ENCODE peak calls at places on chromosomes 12 and 14, in six cellular contexts. B is neural progenitor cell, Z is fibroblast of mammary gland, O is fibroblast of pulmonary artery, V is fibroblast of lung, A is IMR-90. J is an unnamed sample.

GRCh38 chr14:46490150-46490769 is 161.3 kb downstream of the RPL10L start:
- DNase-seq in Z (no peak), B (peak; percentile 57), V (no peak), O (no peak), A (no peak), J (no peak)

GRCh38 chr12:11650279-11650696 is 814 bp downstream of the ETV6 start:
- DNase-seq in Z (no peak), O (no peak), V (no peak), B (peak; percentile 79), A (no peak), J (no peak)

GRCh38 chr14:53048631-53049030 is 97.8 kb upstream of the FERMT2 start:
- DNase-seq in Z (no peak), O (no peak), A (no peak), B (no peak), V (no peak), J (no peak)

GRCh38 chr12:70840966-70841365 is 79.6 kb downstream of the PTPRR start:
- DNase-seq in O (no peak), Z (peak; percentile 52), A (no peak), B (no peak), V (no peak), J (no peak)

GRCh38 chr12:57046947-57047890 is 2.7 kb downstream of the MYO1A start:
- DNase-seq in V (no peak), B (no peak), A (no peak), O (no peak), Z (no peak), J (no peak)

GRCh38 chr12:20000229-20000869 is 368.0 kb upstream of the PDE3A start:
- DNase-seq in O (peak; percentile 39), V (no peak), B (no peak), A (no peak), Z (no peak), J (no peak)

GRCh38 chr12:46266869-46267617 is 1.8 kb downstream of the SLC38A1 start:
- DNase-seq in Z (peak; percentile 43), A (peak; percentile 64), O (peak; percentile 73), V (peak; percentile 69), B (peak; percentile 82), J (peak; percentile 68)

GRCh38 chr14:59582161-59582560 is 5.5 kb upstream of the CCDC175 start:
- DNase-seq in A (no peak), V (no peak), B (no peak), O (no peak), Z (no peak), J (peak; percentile 8)

GRCh38 chr12:106171117-106171750 is 32.5 kb upstream of the NUAK1 start:
- DNase-seq in B (no peak), Z (no peak), O (no peak), V (no peak), A (peak; percentile 8), J (no peak)

GRCh38 chr12:46560078-46560477 is 187.5 kb upstream of the SLC38A2 start:
- DNase-seq in A (no peak), B (no peak), Z (no peak), V (no peak), O (no peak), J (no peak)

GRCh38 chr12:1083086-1083887 is 92.3 kb downstream of the ERC1 start:
- DNase-seq in Z (peak; percentile 56), B (peak; percentile 45), O (peak; percentile 41), A (no peak), V (no peak), J (peak; percentile 50)

GRCh38 chr14:105647784-105648608 is 121.6 kb downstream of the TMEM121 start:
- DNase-seq in B (no peak), O (no peak), A (no peak), V (no peak), Z (no peak), J (no peak)
- H3K4me3 ChIP-seq in B (no peak overlapping the region), O (no peak overlapping the region), A (no peak overlapping the region), V (no peak overlapping the region), Z (no peak overlapping the region), J (no peak overlapping the region)

DNA sequence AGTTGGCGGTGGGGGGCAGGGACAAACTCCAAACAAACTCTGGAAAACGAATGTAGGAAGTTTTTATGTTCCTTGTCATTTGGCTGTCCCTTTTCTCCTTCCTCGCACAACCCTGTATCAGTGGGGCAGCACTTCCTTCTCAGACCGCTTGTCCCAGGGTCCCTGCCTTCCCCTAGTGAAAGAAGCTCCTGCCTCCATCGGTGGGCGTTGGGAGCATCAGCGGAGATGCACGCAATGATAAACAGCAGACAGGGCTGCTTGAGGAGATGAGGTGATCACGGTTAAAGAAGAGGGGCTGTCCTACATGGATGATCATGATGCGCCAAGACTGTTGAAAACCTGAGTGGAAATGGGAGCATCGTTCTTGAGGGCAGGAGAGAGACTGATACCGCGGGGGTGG is 620 bp downstream of the C1S start:
- DNase-seq in A (no peak), O (no peak), Z (peak; percentile 18), V (no peak), B (no peak), J (no peak)
- H3K4me3 ChIP-seq in A (peak overlapping the region; percentile 44), O (peak overlapping the region; percentile 61), Z (peak overlapping the region; percentile 60), V (peak overlapping the region; percentile 59), B (no peak overlapping the region), J (no peak overlapping the region)

GRCh38 chr14:99271951-99272668 is at the start of gene BCL11B:
- DNase-seq in A (peak; percentile 66), V (peak; percentile 82), O (peak; percentile 87), B (peak; percentile 71), Z (peak; percentile 71), J (peak; percentile 84)

GRCh38 chr14:99273724-99274345 is 1.8 kb upstream of the BCL11B start:
- DNase-seq in A (no peak), O (no peak), Z (no peak), B (no peak), V (no peak), J (no peak)

GRCh38 chr14:99273025-99273723 is 1.2 kb upstream of the BCL11B start:
- DNase-seq in A (no peak), O (no peak), V (no peak), Z (no peak), B (peak; percentile 68), J (no peak)

GRCh38 chr14:99271288-99271941 is 582 bp downstream of the BCL11B start:
- DNase-seq in V (no peak), B (no peak), O (no peak), A (no peak), Z (no peak), J (no peak)

GRCh38 chr14:99272669-99273024 is 650 bp upstream of the BCL11B start:
- DNase-seq in B (no peak), V (no peak), O (no peak), Z (no peak), A (no peak), J (no peak)
- H3K4me3 ChIP-seq in B (peak overlapping the region; percentile 75), V (peak overlapping the region; percentile 27), O (peak overlapping the region; percentile 58), Z (no peak overlapping the region), A (no peak overlapping the region), J (peak overlapping the region; percentile 46)

GRCh38 chr12:125079943-125080645 is 14.9 kb downstream of the AACS start:
- DNase-seq in O (peak; percentile 16), V (peak; percentile 45), A (no peak), Z (peak; percentile 71), B (no peak), J (no peak)
- H3K4me3 ChIP-seq in O (no peak overlapping the region), V (no peak overlapping the region), A (no peak overlapping the region), Z (no peak overlapping the region), B (no peak overlapping the region), J (no peak overlapping the region)

GRCh38 chr12:94140556-94140955 is 7.8 kb upstream of the PLXNC1 start:
- DNase-seq in V (no peak), B (peak; percentile 49), A (peak; percentile 10), O (peak; percentile 38), Z (peak; percentile 30), J (no peak)
- H3K4me3 ChIP-seq in V (no peak overlapping the region), B (no peak overlapping the region), A (no peak overlapping the region), O (no peak overlapping the region), Z (no peak overlapping the region), J (no peak overlapping the region)

DNA sequence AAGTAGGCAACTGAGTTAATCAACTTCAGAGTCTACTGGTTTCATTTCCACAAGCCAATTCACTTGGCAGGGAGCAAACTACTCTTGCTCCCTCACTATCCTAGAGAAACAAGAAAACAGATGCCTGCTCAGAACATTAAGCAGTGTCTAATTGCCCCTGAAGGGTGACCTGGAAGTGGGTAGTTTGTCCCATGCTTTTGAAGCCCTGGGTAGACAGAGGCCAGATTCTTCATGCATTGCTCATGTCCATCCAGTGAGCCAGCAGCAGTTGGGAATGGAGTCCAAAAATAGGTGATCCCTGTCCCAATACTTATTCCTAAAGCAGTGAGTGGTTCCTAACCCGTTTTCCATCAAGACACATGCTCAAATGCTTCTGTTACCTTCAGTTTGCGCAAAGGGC is 48.8 kb downstream of the BICDL1 start:
- DNase-seq in B (no peak), Z (no peak), V (no peak), A (no peak), O (no peak), J (no peak)
- H3K4me3 ChIP-seq in B (no peak overlapping the region), Z (no peak overlapping the region), V (no peak overlapping the region), A (no peak overlapping the region), O (no peak overlapping the region), J (no peak overlapping the region)

GRCh38 chr12:52013626-52014310 is 7.0 kb downstream of the TAMALIN start:
- DNase-seq in B (no peak), Z (no peak), A (no peak), O (no peak), V (no peak), J (no peak)
- H3K4me3 ChIP-seq in B (no peak overlapping the region), Z (no peak overlapping the region), A (no peak overlapping the region), O (no peak overlapping the region), V (no peak overlapping the region), J (no peak overlapping the region)

GRCh38 chr12:132899033-132899432 is 11.6 kb upstream of the CHFR start:
- DNase-seq in O (peak; percentile 19), A (peak; percentile 7), V (no peak), B (no peak), Z (no peak), J (no peak)

GRCh38 chr12:132909030-132909368 is 21.6 kb upstream of the CHFR start:
- DNase-seq in B (no peak), Z (no peak), O (no peak), A (no peak), V (no peak), J (no peak)

GRCh38 chr12:132907216-132907615 is 19.8 kb upstream of the CHFR start:
- DNase-seq in A (no peak), B (no peak), V (no peak), O (no peak), Z (no peak), J (no peak)

GRCh38 chr12:132908145-132909029 is 21.0 kb upstream of the CHFR start:
- DNase-seq in O (peak; percentile 99), B (peak; percentile 99), Z (peak; percentile 98), A (peak; percentile 94), V (peak; percentile 98), J (peak; percentile 99)

DNA sequence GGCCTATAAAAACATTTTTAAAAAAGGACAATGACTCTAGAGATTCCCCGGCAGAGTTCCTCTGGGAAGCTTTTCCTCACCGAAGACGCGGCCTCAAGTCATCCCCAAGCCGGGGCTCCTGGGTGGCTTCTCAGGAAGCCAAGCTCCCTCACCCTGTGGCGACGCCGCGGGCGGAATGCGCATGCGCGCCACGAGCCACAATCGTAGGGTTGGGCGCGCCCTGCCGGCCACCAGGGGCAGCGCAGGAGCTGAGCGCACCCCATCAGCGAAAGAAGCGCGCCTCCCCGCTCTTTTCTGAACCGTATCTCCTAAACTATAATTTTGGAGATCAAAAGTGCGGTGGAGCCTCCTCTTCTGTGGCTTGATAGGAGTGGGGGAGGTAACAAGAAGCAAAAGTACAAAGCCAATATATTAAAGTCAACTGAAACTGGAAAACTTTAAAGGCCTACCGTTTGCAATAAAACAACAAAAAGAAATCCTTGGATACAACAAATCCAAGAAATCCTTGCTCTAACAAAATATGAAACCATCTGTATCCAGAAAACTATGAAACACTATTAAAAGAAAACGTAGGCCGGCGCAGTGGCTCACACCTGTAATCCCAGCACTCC is 17.4 kb upstream of the CHFR start:
- DNase-seq in Z (peak; percentile 57), A (no peak), O (peak; percentile 46), V (peak; percentile 46), B (peak; percentile 90), J (peak; percentile 38)
- H3K4me3 ChIP-seq in Z (no peak overlapping the region), A (no peak overlapping the region), O (no peak overlapping the region), V (no peak overlapping the region), B (no peak overlapping the region), J (peak overlapping the region; percentile 7)